ENCODE peak calls at places on chromosomes 12 and 14, in seven cellular contexts. O is keratinocyte, L is bronchial epithelial cell, F is brain microvascular endothelial cell, W is H1, Q is H9, M is glutamatergic neuron. I is an unnamed sample.

GRCh38 chr14:64605926-64606685 is 56.3 kb downstream of the PPP1R36 start:
- DNase-seq in O (no peak), L (peak; percentile 93), F (no peak), W (no peak), Q (no peak), M (no peak), I (no peak)

GRCh38 chr14:32509632-32510187 is 180.6 kb downstream of the AKAP6 start:
- DNase-seq in O (no peak), L (peak; percentile 93), F (peak; percentile 98), W (no peak), Q (no peak), M (no peak), I (peak; percentile 54)

GRCh38 chr12:7351177-7351576 is 47.3 kb downstream of the ACSM4 start:
- DNase-seq in O (no peak), L (no peak), F (no peak), W (no peak), Q (no peak), M (no peak), I (no peak)

GRCh38 chr12:46518184-46518583 is 145.6 kb upstream of the SLC38A2 start:
- DNase-seq in O (no peak), L (no peak), F (no peak), W (no peak), Q (no peak), M (no peak), I (no peak)

GRCh38 chr12:7431993-7432685 is 11.8 kb downstream of the CD163L1 start:
- DNase-seq in O (no peak), L (peak; percentile 12), F (no peak), W (no peak), Q (no peak), M (no peak), I (no peak)

GRCh38 chr14:73764881-73765280 is 50.7 kb upstream of the PNMA1 start:
- DNase-seq in O (no peak), L (no peak), F (no peak), W (no peak), Q (no peak), M (no peak), I (no peak)

GRCh38 chr12:121240484-121241202 is 30.7 kb downstream of the P2RX4 start:
- DNase-seq in O (no peak), L (no peak), F (peak; percentile 25), W (no peak), Q (peak; percentile 69), M (no peak), I (peak; percentile 42)

GRCh38 chr12:71183846-71184245 is 26.0 kb upstream of the TSPAN8 start:
- DNase-seq in O (no peak), L (no peak), F (peak; percentile 14), W (no peak), Q (no peak), M (no peak), I (no peak)

GRCh38 chr14:74207943-74208342 is 31.3 kb upstream of the VSX2 start:
- DNase-seq in O (no peak), L (peak; percentile 15), F (no peak), W (no peak), Q (peak; percentile 43), M (no peak), I (no peak)

GRCh38 chr12:25929096-25929637 is 29.3 kb upstream of the RASSF8 start:
- DNase-seq in O (no peak), L (peak; percentile 47), F (no peak), W (no peak), Q (no peak), M (no peak), I (no peak)

GRCh38 chr12:105451211-105451610 is 120.7 kb downstream of the C12orf75 start:
- DNase-seq in O (no peak), L (no peak), F (peak; percentile 60), W (no peak), Q (no peak), M (no peak), I (no peak)

GRCh38 chr12:34398706-34399630 is 376.7 kb downstream of the ALG10 start:
- DNase-seq in O (no peak), L (no peak), F (no peak), W (no peak), Q (peak; percentile 15), M (peak; percentile 3), I (no peak)

GRCh38 chr12:93005928-93006654 is 77.0 kb upstream of the EEA1 start:
- DNase-seq in O (no peak), L (no peak), F (no peak), W (no peak), Q (no peak), M (no peak), I (no peak)

GRCh38 chr14:102539544-102540309 is 30.2 kb upstream of the ANKRD9 start:
- DNase-seq in O (no peak), L (peak; percentile 37), F (peak; percentile 51), W (no peak), Q (no peak), M (no peak), I (no peak)

GRCh38 chr14:40122978-40123648 is 690.9 kb upstream of the FBXO33 start:
- DNase-seq in O (no peak), L (peak; percentile 41), F (no peak), W (no peak), Q (no peak), M (no peak), I (no peak)

GRCh38 chr14:95524706-95525512 is 8.5 kb upstream of the SYNE3 start:
- DNase-seq in O (no peak), L (peak; percentile 80), F (no peak), W (no peak), Q (no peak), M (no peak), I (no peak)

GRCh38 chr12:75744607-75745256 is 233.3 kb upstream of the KRR1 start:
- DNase-seq in O (no peak), L (no peak), F (no peak), W (no peak), Q (no peak), M (no peak), I (no peak)
- TF ChIP-seq CTCF in O (no peak), L (no peak), F (no peak), W (no peak), Q (no peak), M (no peak), I (no peak)

GRCh38 chr12:55737581-55738112 is 5.3 kb upstream of the GDF11 start:
- DNase-seq in O (no peak), L (no peak), F (no peak), W (no peak), Q (no peak), M (no peak), I (no peak)

GRCh38 chr12:55736076-55736475 is 6.8 kb upstream of the GDF11 start:
- DNase-seq in O (no peak), L (no peak), F (no peak), W (no peak), Q (no peak), M (no peak), I (no peak)

GRCh38 chr12:55736780-55737580 is 5.9 kb upstream of the GDF11 start:
- DNase-seq in O (peak; percentile 71), L (peak; percentile 81), F (peak; percentile 66), W (no peak), Q (peak; percentile 98), M (peak; percentile 83), I (no peak)

GRCh38 chr12:55738113-55739024 is 4.6 kb upstream of the GDF11 start:
- DNase-seq in O (no peak), L (peak; percentile 77), F (peak; percentile 79), W (no peak), Q (peak; percentile 97), M (peak; percentile 71), I (no peak)

GRCh38 chr12:55739025-55739378 is 3.9 kb upstream of the GDF11 start:
- DNase-seq in O (no peak), L (no peak), F (no peak), W (no peak), Q (no peak), M (no peak), I (no peak)
- TF ChIP-seq CTCF in O (no peak), L (no peak), F (no peak), W (no peak), Q (no peak), M (peak; percentile 35), I (no peak)

DNA sequence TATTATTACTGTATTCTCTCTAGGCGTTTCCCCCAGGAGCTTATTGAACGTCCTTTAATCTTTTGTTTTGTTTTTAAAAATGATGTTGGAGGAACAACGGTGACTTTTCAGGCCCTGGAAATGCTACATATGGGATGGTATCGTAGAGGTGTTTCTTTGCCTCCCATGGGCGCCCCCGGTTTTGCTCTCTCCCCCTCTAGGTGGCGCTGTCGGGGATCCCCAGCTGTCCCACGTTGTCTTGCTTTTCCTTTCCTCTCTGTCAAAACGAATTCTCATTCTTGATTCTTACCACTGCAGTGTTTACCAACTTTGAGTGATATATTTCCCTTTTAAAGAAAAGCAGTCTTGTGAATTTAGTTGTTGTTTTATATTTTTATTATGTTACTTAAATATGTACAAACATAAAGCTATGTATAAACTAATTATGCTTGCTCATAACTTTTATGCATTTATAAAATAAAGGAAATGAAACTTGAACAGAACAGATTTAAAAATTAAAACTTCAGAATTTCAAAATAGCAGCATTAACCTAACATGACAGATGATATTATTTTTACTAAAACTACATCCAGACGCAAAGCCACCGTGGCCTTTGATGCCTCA is 171.9 kb downstream of the RGS6 start:
- DNase-seq in O (no peak), L (no peak), F (peak; percentile 2), W (peak; percentile 21), Q (peak; percentile 60), M (peak; percentile 74), I (no peak)
- TF ChIP-seq CTCF in O (no peak), L (peak; percentile 28), F (peak; percentile 60), W (peak; percentile 87), Q (peak; percentile 95), M (peak; percentile 77), I (peak; percentile 11)

GRCh38 chr12:31008961-31009840 is 64.5 kb upstream of the DDX11 start:
- DNase-seq in O (no peak), L (no peak), F (no peak), W (no peak), Q (no peak), M (peak; percentile 53), I (no peak)

GRCh38 chr12:31015215-31015614 is 58.4 kb upstream of the DDX11 start:
- DNase-seq in O (no peak), L (no peak), F (no peak), W (no peak), Q (no peak), M (no peak), I (no peak)

GRCh38 chr12:31009976-31010375 is 63.7 kb upstream of the DDX11 start:
- DNase-seq in O (no peak), L (no peak), F (no peak), W (no peak), Q (no peak), M (no peak), I (no peak)

GRCh38 chr12:31011336-31011735 is 62.3 kb upstream of the DDX11 start:
- DNase-seq in O (no peak), L (no peak), F (no peak), W (no peak), Q (no peak), M (no peak), I (no peak)

DNA sequence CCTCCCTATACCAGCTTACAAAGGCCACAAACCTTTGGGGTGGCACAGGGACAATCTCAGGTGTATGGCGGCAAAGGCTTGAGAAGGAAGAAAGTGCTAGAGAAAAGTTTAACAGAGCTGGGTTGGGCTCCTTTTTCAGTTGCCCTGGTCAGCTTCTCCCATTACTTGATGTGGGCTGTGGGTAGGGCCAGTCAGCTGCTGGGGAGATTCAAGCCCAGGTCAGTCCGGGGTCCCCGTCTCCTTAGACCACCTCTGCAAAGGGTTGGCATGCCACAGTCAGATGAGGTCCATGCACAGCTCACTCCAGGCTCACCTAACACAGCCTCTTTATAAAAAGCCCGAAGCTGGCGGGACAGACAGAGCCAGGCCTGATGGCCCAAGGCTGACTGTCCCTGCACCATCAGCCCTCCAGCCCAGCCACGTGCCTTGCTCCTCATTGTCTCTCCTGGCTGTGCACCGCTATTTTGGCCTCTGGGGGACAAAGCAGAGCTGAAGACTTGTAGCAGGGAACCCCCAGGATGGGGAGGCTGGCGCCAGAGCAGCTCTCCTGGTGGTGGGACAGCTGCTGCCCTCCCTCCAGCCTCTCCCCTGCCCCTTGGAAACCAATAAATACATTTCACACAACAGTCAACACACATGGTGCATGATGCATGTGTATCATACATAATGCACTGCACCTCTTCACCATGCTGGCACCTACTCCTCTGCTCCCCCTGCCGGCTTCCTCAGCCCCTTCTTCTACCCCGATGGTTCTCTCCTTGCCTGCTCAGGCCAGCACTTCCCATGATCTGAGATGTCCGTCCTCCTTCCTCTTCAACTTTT is 61.7 kb upstream of the DDX11 start:
- DNase-seq in O (no peak), L (no peak), F (no peak), W (no peak), Q (no peak), M (no peak), I (no peak)
- TF ChIP-seq CTCF in O (no peak), L (peak; percentile 26), F (peak; percentile 42), W (peak; percentile 19), Q (peak; percentile 50), M (no peak), I (no peak)

I was measured in thoracic aorta.